ENCODE peak calls at places on chromosomes 6 and 20, in seven cellular contexts. C, Y, K, L, W, F and A are unnamed samples.

GRCh38 chr6:132950556-132950955 is 136.2 kb downstream of the RPS12 start:
- DNase-seq in C (no peak), Y (no peak), K (no peak), L (no peak), W (no peak), F (no peak), A (no peak)

GRCh38 chr20:59831024-59831900 is 102.2 kb downstream of the SYCP2 start:
- DNase-seq in C (no peak), Y (no peak), K (peak), L (no peak), W (peak), F (no peak), A (no peak)

GRCh38 chr6:155378724-155379123 is 64.4 kb upstream of the TFB1M start:
- DNase-seq in C (no peak), Y (no peak), K (no peak), L (no peak), W (no peak), F (no peak), A (no peak)

GRCh38 chr20:1121439-1121838 is 3.0 kb downstream of the PSMF1 start:
- DNase-seq in C (no peak), Y (no peak), K (no peak), L (no peak), W (no peak), F (no peak), A (no peak)

GRCh38 chr6:50030350-50030749 is 8.6 kb upstream of the DEFB110 start:
- DNase-seq in C (no peak), Y (no peak), K (no peak), L (no peak), W (no peak), F (no peak), A (no peak)

GRCh38 chr20:22717466-22717865 is 133.1 kb upstream of the FOXA2 start:
- DNase-seq in C (peak), Y (peak), K (no peak), L (no peak), W (no peak), F (no peak), A (no peak)

GRCh38 chr6:63452117-63452516 is 120.2 kb upstream of the LOC128125822 start:
- DNase-seq in C (no peak), Y (peak), K (no peak), L (no peak), W (no peak), F (no peak), A (peak)

GRCh38 chr6:7765575-7766325 is 39.9 kb downstream of the BMP6 start:
- DNase-seq in C (no peak), Y (no peak), K (no peak), L (peak), W (no peak), F (no peak), A (no peak)

GRCh38 chr20:12337601-12338000 is 419.9 kb downstream of the BTBD3 start:
- DNase-seq in C (no peak), Y (no peak), K (no peak), L (no peak), W (no peak), F (no peak), A (no peak)

GRCh38 chr6:31145386-31145785 is 6.5 kb upstream of the PSORS1C2 start:
- DNase-seq in C (no peak), Y (no peak), K (no peak), L (no peak), W (no peak), F (no peak), A (no peak)

GRCh38 chr6:130760006-130760405 is 67.2 kb upstream of the SMLR1 start:
- DNase-seq in C (no peak), Y (peak), K (no peak), L (peak), W (no peak), F (no peak), A (no peak)

GRCh38 chr20:32333181-32333987 is 24.7 kb upstream of the ASXL1 start:
- DNase-seq in C (no peak), Y (no peak), K (peak), L (no peak), W (no peak), F (no peak), A (no peak)

GRCh38 chr6:57137392-57137791 is 34.7 kb upstream of the BAG2 start:
- DNase-seq in C (no peak), Y (no peak), K (no peak), L (no peak), W (no peak), F (no peak), A (no peak)

GRCh38 chr6:113623124-113623523 is 234.0 kb upstream of the MARCKS start:
- DNase-seq in C (no peak), Y (no peak), K (no peak), L (no peak), W (no peak), F (no peak), A (no peak)

GRCh38 chr6:165676435-165677068 is 13.5 kb upstream of the PDE10A start:
- DNase-seq in C (no peak), Y (no peak), K (no peak), L (peak), W (no peak), F (no peak), A (no peak)

GRCh38 chr6:139442188-139442625 is 67.8 kb upstream of the CITED2 start:
- DNase-seq in C (no peak), Y (no peak), K (no peak), L (no peak), W (no peak), F (no peak), A (peak)

GRCh38 chr6:15752820-15753219 is 90.0 kb upstream of the DTNBP1 start:
- DNase-seq in C (no peak), Y (peak), K (no peak), L (no peak), W (no peak), F (no peak), A (no peak)

GRCh38 chr20:38520261-38520660 is 47.6 kb downstream of the RALGAPB start:
- DNase-seq in C (no peak), Y (no peak), K (no peak), L (no peak), W (no peak), F (no peak), A (no peak)

DNA sequence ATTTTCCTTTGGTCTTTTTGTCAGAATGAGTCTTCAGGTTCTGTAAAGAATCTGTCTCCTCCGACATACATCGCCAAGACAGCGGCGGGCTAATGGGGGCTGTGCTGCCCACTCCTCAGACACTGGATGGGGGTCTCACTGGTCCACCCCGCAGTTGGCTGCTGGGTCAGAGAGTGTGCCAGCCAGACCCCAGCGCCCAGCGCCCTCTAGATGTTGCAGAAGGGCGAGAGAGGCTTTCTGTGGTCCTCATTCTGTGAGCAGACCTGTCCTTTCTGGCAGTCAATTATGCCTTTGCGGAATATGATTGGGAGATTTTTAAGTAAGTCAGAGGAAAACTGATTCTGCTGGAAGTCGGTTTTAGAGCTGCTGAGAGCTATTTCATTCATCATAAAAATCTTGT is 7.8 kb upstream of the CCR6 start:
- DNase-seq in C (no peak), Y (no peak), K (no peak), L (no peak), W (no peak), F (no peak), A (no peak)
- TF ChIP-seq CTCF in C (no peak), Y (no peak), K (no peak), L (no peak), W (no peak), F (no peak), A (no peak)

DNA sequence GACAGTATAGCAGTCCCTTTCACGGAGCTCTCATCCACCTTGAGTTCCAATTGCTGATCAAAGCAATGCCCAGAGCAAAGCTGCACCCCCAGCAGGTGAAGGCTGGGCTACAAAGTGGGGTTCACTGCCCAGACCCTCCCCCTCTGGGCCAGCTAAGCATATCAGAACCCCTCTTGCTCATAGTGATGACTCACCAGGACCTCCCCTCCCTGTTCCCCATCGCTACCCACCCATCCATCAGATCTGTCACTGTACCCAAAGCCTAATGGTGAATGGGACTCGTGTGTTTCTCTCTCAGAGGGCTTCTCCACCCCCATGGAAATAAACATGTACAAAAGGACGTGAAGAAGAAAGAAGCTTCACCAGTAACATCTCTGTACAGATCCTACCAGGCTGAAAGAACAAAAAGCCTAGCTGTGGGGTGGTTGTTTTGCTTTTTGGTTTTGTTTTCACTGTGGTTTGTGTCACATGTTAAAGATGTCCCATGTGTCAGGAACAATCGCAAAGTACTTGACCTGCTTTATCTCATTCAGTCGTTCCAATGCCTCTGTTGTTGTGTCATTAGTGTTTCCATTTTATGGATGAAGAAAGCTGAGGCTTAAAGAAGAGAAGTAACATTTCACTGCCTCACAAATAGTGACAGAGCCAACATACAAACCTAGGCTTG is 518.5 kb downstream of the CD83 start:
- DNase-seq in C (no peak), Y (no peak), K (no peak), L (no peak), W (no peak), F (no peak), A (no peak)
- H3K4me3 ChIP-seq in C (no peak), Y (no peak), K (no peak), L (no peak), W (no peak), F (no peak), A (no peak)

DNA sequence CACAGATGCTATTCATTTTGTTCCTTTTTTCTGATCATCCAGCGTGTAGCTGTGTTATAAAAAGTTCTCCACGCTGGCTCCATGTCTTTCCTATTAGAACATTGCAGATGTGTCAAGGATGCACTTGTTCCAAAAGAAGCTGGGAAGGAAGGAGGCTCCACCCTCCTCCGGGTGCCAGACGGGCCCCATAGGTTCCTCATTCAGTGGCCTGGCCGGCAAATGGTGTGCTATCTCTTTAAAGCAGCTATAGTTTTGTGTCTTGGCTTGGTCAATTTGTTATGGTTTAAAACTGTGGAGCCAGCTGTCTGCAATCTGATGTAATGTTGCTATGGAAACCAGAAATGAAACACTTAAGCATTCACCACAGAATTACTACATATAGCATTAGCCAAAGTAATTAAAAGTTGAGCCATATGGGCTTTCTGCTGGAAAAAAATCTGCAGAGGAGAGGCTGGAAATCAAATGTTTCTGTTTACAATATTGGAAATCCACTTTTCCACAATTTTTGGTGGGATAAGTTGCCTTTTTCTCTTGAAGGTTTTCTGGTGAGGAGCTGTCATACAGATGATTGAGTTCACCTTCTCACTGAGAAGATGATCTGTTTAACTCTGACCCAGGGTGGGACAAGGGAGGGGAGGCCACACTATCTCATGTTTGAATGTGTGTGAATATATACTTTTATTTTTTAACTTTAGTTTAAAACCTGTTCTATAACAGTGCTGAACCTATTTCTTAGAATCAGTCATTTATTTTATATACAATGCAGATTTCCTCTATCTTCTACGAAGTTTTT is 167.3 kb downstream of the SASH1 start:
- DNase-seq in C (peak), Y (peak), K (peak), L (peak), W (no peak), F (peak), A (peak)
- TF ChIP-seq POLR2A in C (peak), Y (no peak), K (no peak), L (peak), W (peak), F (peak), A (no peak)

GRCh38 chr6:108115598-108116058 is 41.1 kb upstream of the OSTM1 start:
- DNase-seq in C (no peak), Y (peak), K (no peak), L (peak), W (peak), F (peak), A (peak)

GRCh38 chr6:108114861-108115597 is 40.5 kb upstream of the OSTM1 start:
- DNase-seq in C (peak), Y (peak), K (peak), L (peak), W (peak), F (peak), A (peak)

GRCh38 chr6:108116424-108116780 is 41.9 kb upstream of the OSTM1 start:
- DNase-seq in C (no peak), Y (no peak), K (no peak), L (no peak), W (no peak), F (no peak), A (no peak)

GRCh38 chr6:108116781-108117426 is 42.4 kb upstream of the OSTM1 start:
- DNase-seq in C (no peak), Y (no peak), K (no peak), L (no peak), W (no peak), F (no peak), A (peak)

GRCh38 chr6:108113557-108114519 is 39.3 kb upstream of the OSTM1 start:
- DNase-seq in C (peak), Y (peak), K (no peak), L (peak), W (peak), F (peak), A (peak)
- TF ChIP-seq CTCF in C (peak), Y (peak), K (no peak), L (peak), W (peak), F (peak), A (peak)

DNA sequence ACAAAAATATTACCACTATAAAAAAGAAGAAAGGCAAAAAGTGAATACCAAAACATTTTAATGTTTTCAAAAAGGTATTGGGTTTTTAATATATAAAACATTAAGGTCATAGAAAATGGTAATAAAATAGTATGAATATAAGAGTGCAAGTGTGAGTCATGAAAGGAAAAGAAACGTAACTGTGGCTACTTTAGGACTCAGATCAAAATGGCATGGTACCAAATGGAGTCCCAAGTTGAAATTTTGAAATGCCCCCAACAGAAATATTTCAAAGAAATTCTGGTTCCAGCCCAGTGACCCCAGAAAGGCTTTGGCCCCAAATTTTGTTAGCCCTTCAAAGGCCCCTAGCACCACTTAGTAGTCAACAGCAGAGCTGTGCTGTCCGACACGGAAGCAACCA is 6.0 kb downstream of the COL12A1 start:
- DNase-seq in C (no peak), Y (no peak), K (no peak), L (peak), W (no peak), F (no peak), A (no peak)
- H3K4me3 ChIP-seq in C (no peak), Y (no peak), K (no peak), L (no peak), W (no peak), F (no peak), A (no peak)

GRCh38 chr6:160163425-160163824 is 41.8 kb downstream of the SLC22A1 start:
- DNase-seq in C (no peak), Y (no peak), K (no peak), L (no peak), W (no peak), F (no peak), A (no peak)
- TF ChIP-seq POLR2A in C (no peak), Y (no peak), K (no peak), L (no peak), W (no peak), F (no peak), A (no peak)

DNA sequence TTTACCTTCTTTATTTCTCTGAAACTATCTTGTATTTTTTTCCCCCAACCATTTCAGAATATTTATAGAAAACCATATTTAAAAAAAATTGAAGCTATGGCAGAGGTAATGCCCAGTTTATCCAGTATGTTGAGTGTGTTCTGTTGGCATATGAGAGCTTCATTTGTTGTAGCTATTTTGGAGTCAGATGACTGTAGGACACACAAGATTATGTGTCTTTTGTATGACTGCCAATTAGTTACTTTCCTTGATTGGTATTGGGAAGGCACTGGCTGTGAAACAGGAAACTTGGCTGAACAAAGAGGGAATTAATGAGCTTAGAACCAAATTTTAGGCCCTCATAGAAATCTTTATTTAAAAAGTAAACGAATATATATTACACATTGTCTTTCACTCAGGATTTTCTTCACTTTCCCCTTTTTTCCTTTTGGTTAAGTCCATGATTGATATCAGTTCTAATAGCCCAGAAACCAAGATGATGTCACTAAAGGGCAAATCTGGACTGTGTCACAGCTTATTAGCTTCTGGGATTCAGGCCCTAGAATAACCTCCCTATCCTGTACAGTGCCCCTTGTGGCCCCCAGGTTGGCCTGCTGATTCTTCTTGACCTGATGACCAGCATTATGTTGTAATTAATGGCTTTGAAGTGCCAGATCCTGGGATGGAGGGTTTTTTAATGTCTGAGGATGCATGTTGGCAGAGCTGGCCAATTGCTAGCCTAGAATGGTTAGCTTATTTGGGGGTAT is 10.1 kb downstream of the CDC5L start:
- DNase-seq in C (no peak), Y (no peak), K (no peak), L (no peak), W (no peak), F (no peak), A (peak)
- TF ChIP-seq CTCF in C (no peak), Y (no peak), K (no peak), L (no peak), W (no peak), F (no peak), A (no peak)

GRCh38 chr20:4922186-4922585 is 79.1 kb downstream of the SLC23A2 start:
- DNase-seq in C (no peak), Y (no peak), K (peak), L (no peak), W (no peak), F (no peak), A (no peak)
- H3K4me3 ChIP-seq in C (no peak), Y (no peak), K (no peak), L (no peak), W (no peak), F (no peak), A (no peak)

DNA sequence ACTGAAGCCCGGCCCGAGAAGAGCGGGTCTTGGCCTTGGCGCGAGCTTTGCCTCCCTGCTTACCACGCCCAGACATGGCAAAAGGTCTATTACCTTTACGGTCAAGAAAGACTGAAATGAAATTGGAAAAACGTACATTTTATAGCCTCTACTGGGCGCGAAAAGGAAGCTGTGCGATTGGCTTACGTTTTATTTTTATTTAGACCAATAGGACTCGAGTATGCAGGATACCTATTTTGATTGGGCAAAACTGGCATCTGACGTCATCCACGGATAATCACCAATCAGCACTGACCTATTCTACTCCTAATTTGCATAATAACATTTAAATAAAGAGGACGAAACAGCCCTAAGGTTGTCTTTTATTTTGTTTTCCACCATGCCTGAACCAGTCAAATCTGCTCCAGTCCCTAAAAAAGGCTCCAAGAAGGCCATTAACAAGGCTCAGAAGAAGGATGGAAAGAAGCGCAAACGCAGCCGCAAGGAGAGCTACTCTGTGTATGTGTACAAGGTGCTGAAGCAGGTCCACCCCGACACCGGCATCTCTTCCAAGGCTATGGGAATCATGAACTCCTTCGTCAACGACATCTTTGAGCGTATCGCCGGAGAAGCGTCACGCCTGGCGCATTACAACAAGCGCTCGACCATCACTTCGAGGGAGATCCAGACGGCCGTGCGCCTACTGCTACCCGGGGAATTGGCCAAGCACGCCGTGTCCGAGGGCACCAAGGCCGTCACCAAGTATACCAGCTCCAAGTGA is 97.4 kb downstream of the OR2B2 start:
- DNase-seq in C (peak), Y (peak), K (peak), L (peak), W (peak), F (peak), A (peak)
- TF ChIP-seq POLR2A in C (no peak), Y (peak), K (no peak), L (peak), W (peak), F (peak), A (peak)

GRCh38 chr20:48166082-48166835 is 381.0 kb upstream of the SULF2 start:
- DNase-seq in C (no peak), Y (no peak), K (no peak), L (no peak), W (no peak), F (no peak), A (no peak)
- TF ChIP-seq CTCF in C (no peak), Y (no peak), K (no peak), L (no peak), W (no peak), F (no peak), A (no peak)